ENCODE peak calls at places on chromosomes 5 and 9, in ten cellular contexts. One of them, this sample, is unnamed.

GRCh38 chr5:111163000-111163399 is 61.2 kb upstream of the CAMK4 start:
- DNase-seq in naive thymus-derived CD4-positive, alpha-beta T cell: no peak
- DNase-seq in tibial nerve: no peak
- DNase-seq in HL-60: no peak
- DNase-seq in HCT116: no peak
- DNase-seq in NAMALWA: no peak
- DNase-seq in activated T-helper 9 cell treated with anti-CD3 and anti-CD28 coated beads, Interleukin-2, amount 50 U/mL, for 16 hours: no peak
- DNase-seq in stimulated activated naive CD8-positive, alpha-beta T cell treated with anti-CD3 and anti-CD28 coated beads, Interleukin-15, amount 100 ng/mL, for 72 hours: no peak
- DNase-seq in NB4: no peak
- DNase-seq in islet precursor cell: no peak
- DNase-seq in this sample: no peak

GRCh38 chr5:31464081-31464480 is 67.8 kb downstream of the DROSHA start:
- DNase-seq in islet precursor cell: no peak
- DNase-seq in HCT116: no peak
- DNase-seq in tibial nerve: no peak
- DNase-seq in activated T-helper 9 cell treated with anti-CD3 and anti-CD28 coated beads, Interleukin-2, amount 50 U/mL, for 16 hours: no peak
- DNase-seq in NAMALWA: no peak
- DNase-seq in HL-60: no peak
- DNase-seq in naive thymus-derived CD4-positive, alpha-beta T cell: no peak
- DNase-seq in stimulated activated naive CD8-positive, alpha-beta T cell treated with anti-CD3 and anti-CD28 coated beads, Interleukin-15, amount 100 ng/mL, for 72 hours: no peak
- DNase-seq in NB4: no peak
- DNase-seq in this sample: no peak

GRCh38 chr5:32526815-32527214 is 58.5 kb upstream of the SUB1 start:
- DNase-seq in NB4: no peak
- DNase-seq in NAMALWA: no peak
- DNase-seq in islet precursor cell: no peak
- DNase-seq in stimulated activated naive CD8-positive, alpha-beta T cell treated with anti-CD3 and anti-CD28 coated beads, Interleukin-15, amount 100 ng/mL, for 72 hours: no peak
- DNase-seq in HCT116: no peak
- DNase-seq in tibial nerve: no peak
- DNase-seq in HL-60: no peak
- DNase-seq in naive thymus-derived CD4-positive, alpha-beta T cell: no peak
- DNase-seq in activated T-helper 9 cell treated with anti-CD3 and anti-CD28 coated beads, Interleukin-2, amount 50 U/mL, for 16 hours: no peak
- DNase-seq in this sample: no peak

GRCh38 chr5:132103969-132104391 is 30.4 kb downstream of the CSF2 start:
- DNase-seq in islet precursor cell: no peak
- DNase-seq in activated T-helper 9 cell treated with anti-CD3 and anti-CD28 coated beads, Interleukin-2, amount 50 U/mL, for 16 hours: no peak
- DNase-seq in NAMALWA: no peak
- DNase-seq in NB4: no peak
- DNase-seq in HCT116: no peak
- DNase-seq in HL-60: no peak
- DNase-seq in stimulated activated naive CD8-positive, alpha-beta T cell treated with anti-CD3 and anti-CD28 coated beads, Interleukin-15, amount 100 ng/mL, for 72 hours: no peak
- DNase-seq in tibial nerve: no peak
- DNase-seq in naive thymus-derived CD4-positive, alpha-beta T cell: no peak
- DNase-seq in this sample: no peak

GRCh38 chr9:16337322-16338029 is 533.0 kb downstream of the BNC2 start:
- DNase-seq in NAMALWA: no peak
- DNase-seq in stimulated activated naive CD8-positive, alpha-beta T cell treated with anti-CD3 and anti-CD28 coated beads, Interleukin-15, amount 100 ng/mL, for 72 hours: no peak
- DNase-seq in islet precursor cell: peak
- DNase-seq in HL-60: no peak
- DNase-seq in activated T-helper 9 cell treated with anti-CD3 and anti-CD28 coated beads, Interleukin-2, amount 50 U/mL, for 16 hours: no peak
- DNase-seq in NB4: no peak
- DNase-seq in naive thymus-derived CD4-positive, alpha-beta T cell: no peak
- DNase-seq in tibial nerve: no peak
- DNase-seq in HCT116: peak
- DNase-seq in this sample: no peak

GRCh38 chr9:105877719-105878118 is 183.4 kb downstream of the TMEM38B start:
- DNase-seq in HL-60: no peak
- DNase-seq in stimulated activated naive CD8-positive, alpha-beta T cell treated with anti-CD3 and anti-CD28 coated beads, Interleukin-15, amount 100 ng/mL, for 72 hours: no peak
- DNase-seq in NB4: peak
- DNase-seq in tibial nerve: no peak
- DNase-seq in naive thymus-derived CD4-positive, alpha-beta T cell: no peak
- DNase-seq in activated T-helper 9 cell treated with anti-CD3 and anti-CD28 coated beads, Interleukin-2, amount 50 U/mL, for 16 hours: no peak
- DNase-seq in HCT116: no peak
- DNase-seq in NAMALWA: no peak
- DNase-seq in islet precursor cell: no peak
- DNase-seq in this sample: no peak

GRCh38 chr5:76626738-76627137 is 3.5 kb upstream of the F2RL2 start:
- DNase-seq in activated T-helper 9 cell treated with anti-CD3 and anti-CD28 coated beads, Interleukin-2, amount 50 U/mL, for 16 hours: no peak
- DNase-seq in HCT116: no peak
- DNase-seq in NB4: peak
- DNase-seq in tibial nerve: no peak
- DNase-seq in stimulated activated naive CD8-positive, alpha-beta T cell treated with anti-CD3 and anti-CD28 coated beads, Interleukin-15, amount 100 ng/mL, for 72 hours: no peak
- DNase-seq in HL-60: peak
- DNase-seq in islet precursor cell: no peak
- DNase-seq in NAMALWA: no peak
- DNase-seq in naive thymus-derived CD4-positive, alpha-beta T cell: no peak
- DNase-seq in this sample: no peak

GRCh38 chr5:167442922-167443321 is 848.5 kb upstream of the WWC1 start:
- DNase-seq in NAMALWA: no peak
- DNase-seq in islet precursor cell: no peak
- DNase-seq in HL-60: no peak
- DNase-seq in NB4: no peak
- DNase-seq in tibial nerve: no peak
- DNase-seq in HCT116: no peak
- DNase-seq in activated T-helper 9 cell treated with anti-CD3 and anti-CD28 coated beads, Interleukin-2, amount 50 U/mL, for 16 hours: no peak
- DNase-seq in stimulated activated naive CD8-positive, alpha-beta T cell treated with anti-CD3 and anti-CD28 coated beads, Interleukin-15, amount 100 ng/mL, for 72 hours: no peak
- DNase-seq in naive thymus-derived CD4-positive, alpha-beta T cell: no peak
- DNase-seq in this sample: no peak

GRCh38 chr9:6605202-6605601 is 40.3 kb downstream of the GLDC start:
- DNase-seq in tibial nerve: no peak
- DNase-seq in stimulated activated naive CD8-positive, alpha-beta T cell treated with anti-CD3 and anti-CD28 coated beads, Interleukin-15, amount 100 ng/mL, for 72 hours: no peak
- DNase-seq in islet precursor cell: no peak
- DNase-seq in naive thymus-derived CD4-positive, alpha-beta T cell: no peak
- DNase-seq in NB4: peak
- DNase-seq in NAMALWA: no peak
- DNase-seq in HCT116: no peak
- DNase-seq in activated T-helper 9 cell treated with anti-CD3 and anti-CD28 coated beads, Interleukin-2, amount 50 U/mL, for 16 hours: no peak
- DNase-seq in HL-60: no peak
- DNase-seq in this sample: no peak

GRCh38 chr5:1416856-1417469 is 28.3 kb downstream of the SLC6A3 start:
- DNase-seq in islet precursor cell: no peak
- DNase-seq in naive thymus-derived CD4-positive, alpha-beta T cell: no peak
- DNase-seq in activated T-helper 9 cell treated with anti-CD3 and anti-CD28 coated beads, Interleukin-2, amount 50 U/mL, for 16 hours: no peak
- DNase-seq in NB4: no peak
- DNase-seq in HL-60: no peak
- DNase-seq in tibial nerve: no peak
- DNase-seq in HCT116: no peak
- DNase-seq in NAMALWA: no peak
- DNase-seq in stimulated activated naive CD8-positive, alpha-beta T cell treated with anti-CD3 and anti-CD28 coated beads, Interleukin-15, amount 100 ng/mL, for 72 hours: no peak
- DNase-seq in this sample: peak

GRCh38 chr5:11584008-11584407 is 320.2 kb downstream of the CTNND2 start:
- DNase-seq in HCT116: no peak
- DNase-seq in NB4: no peak
- DNase-seq in islet precursor cell: no peak
- DNase-seq in HL-60: no peak
- DNase-seq in stimulated activated naive CD8-positive, alpha-beta T cell treated with anti-CD3 and anti-CD28 coated beads, Interleukin-15, amount 100 ng/mL, for 72 hours: no peak
- DNase-seq in tibial nerve: no peak
- DNase-seq in activated T-helper 9 cell treated with anti-CD3 and anti-CD28 coated beads, Interleukin-2, amount 50 U/mL, for 16 hours: no peak
- DNase-seq in naive thymus-derived CD4-positive, alpha-beta T cell: no peak
- DNase-seq in NAMALWA: no peak
- DNase-seq in this sample: no peak

GRCh38 chr5:35129276-35129675 is 81.5 kb upstream of the AGXT2 start:
- DNase-seq in HL-60: no peak
- DNase-seq in naive thymus-derived CD4-positive, alpha-beta T cell: no peak
- DNase-seq in activated T-helper 9 cell treated with anti-CD3 and anti-CD28 coated beads, Interleukin-2, amount 50 U/mL, for 16 hours: no peak
- DNase-seq in tibial nerve: no peak
- DNase-seq in HCT116: no peak
- DNase-seq in NAMALWA: no peak
- DNase-seq in NB4: no peak
- DNase-seq in stimulated activated naive CD8-positive, alpha-beta T cell treated with anti-CD3 and anti-CD28 coated beads, Interleukin-15, amount 100 ng/mL, for 72 hours: no peak
- DNase-seq in islet precursor cell: no peak
- DNase-seq in this sample: no peak

GRCh38 chr9:113593682-113594281 is 130.3 kb downstream of the RGS3 start:
- DNase-seq in activated T-helper 9 cell treated with anti-CD3 and anti-CD28 coated beads, Interleukin-2, amount 50 U/mL, for 16 hours: no peak
- DNase-seq in HCT116: peak
- DNase-seq in naive thymus-derived CD4-positive, alpha-beta T cell: no peak
- DNase-seq in NB4: peak
- DNase-seq in HL-60: no peak
- DNase-seq in NAMALWA: peak
- DNase-seq in tibial nerve: peak
- DNase-seq in islet precursor cell: peak
- DNase-seq in stimulated activated naive CD8-positive, alpha-beta T cell treated with anti-CD3 and anti-CD28 coated beads, Interleukin-15, amount 100 ng/mL, for 72 hours: no peak
- DNase-seq in this sample: no peak

GRCh38 chr5:178441486-178442270 is 148.5 kb downstream of the COL23A1 start:
- DNase-seq in HCT116: no peak
- DNase-seq in NAMALWA: no peak
- DNase-seq in tibial nerve: no peak
- DNase-seq in NB4: no peak
- DNase-seq in HL-60: no peak
- DNase-seq in naive thymus-derived CD4-positive, alpha-beta T cell: no peak
- DNase-seq in islet precursor cell: no peak
- DNase-seq in stimulated activated naive CD8-positive, alpha-beta T cell treated with anti-CD3 and anti-CD28 coated beads, Interleukin-15, amount 100 ng/mL, for 72 hours: no peak
- DNase-seq in activated T-helper 9 cell treated with anti-CD3 and anti-CD28 coated beads, Interleukin-2, amount 50 U/mL, for 16 hours: no peak
- DNase-seq in this sample: peak

GRCh38 chr5:73596705-73597328 is 29.2 kb upstream of the ARHGEF28 start:
- DNase-seq in stimulated activated naive CD8-positive, alpha-beta T cell treated with anti-CD3 and anti-CD28 coated beads, Interleukin-15, amount 100 ng/mL, for 72 hours: no peak
- DNase-seq in activated T-helper 9 cell treated with anti-CD3 and anti-CD28 coated beads, Interleukin-2, amount 50 U/mL, for 16 hours: no peak
- DNase-seq in naive thymus-derived CD4-positive, alpha-beta T cell: no peak
- DNase-seq in islet precursor cell: no peak
- DNase-seq in HCT116: peak
- DNase-seq in NB4: peak
- DNase-seq in tibial nerve: no peak
- DNase-seq in NAMALWA: peak
- DNase-seq in HL-60: peak
- DNase-seq in this sample: no peak

GRCh38 chr5:1004598-1005361 is 3.8 kb upstream of the NKD2 start:
- DNase-seq in activated T-helper 9 cell treated with anti-CD3 and anti-CD28 coated beads, Interleukin-2, amount 50 U/mL, for 16 hours: peak
- DNase-seq in naive thymus-derived CD4-positive, alpha-beta T cell: peak
- DNase-seq in NB4: peak
- DNase-seq in HL-60: peak
- DNase-seq in islet precursor cell: peak
- DNase-seq in NAMALWA: no peak
- DNase-seq in stimulated activated naive CD8-positive, alpha-beta T cell treated with anti-CD3 and anti-CD28 coated beads, Interleukin-15, amount 100 ng/mL, for 72 hours: peak
- DNase-seq in HCT116: no peak
- DNase-seq in tibial nerve: peak
- DNase-seq in this sample: peak

GRCh38 chr5:97164846-97165245 is 18.2 kb downstream of the RIOK2 start:
- DNase-seq in activated T-helper 9 cell treated with anti-CD3 and anti-CD28 coated beads, Interleukin-2, amount 50 U/mL, for 16 hours: no peak
- DNase-seq in naive thymus-derived CD4-positive, alpha-beta T cell: no peak
- DNase-seq in NAMALWA: no peak
- DNase-seq in NB4: no peak
- DNase-seq in stimulated activated naive CD8-positive, alpha-beta T cell treated with anti-CD3 and anti-CD28 coated beads, Interleukin-15, amount 100 ng/mL, for 72 hours: no peak
- DNase-seq in islet precursor cell: no peak
- DNase-seq in tibial nerve: no peak
- DNase-seq in HL-60: no peak
- DNase-seq in HCT116: no peak
- DNase-seq in this sample: no peak

GRCh38 chr9:28059192-28059591 is 485.9 kb upstream of the C9orf72 start:
- DNase-seq in NB4: no peak
- DNase-seq in stimulated activated naive CD8-positive, alpha-beta T cell treated with anti-CD3 and anti-CD28 coated beads, Interleukin-15, amount 100 ng/mL, for 72 hours: no peak
- DNase-seq in islet precursor cell: no peak
- DNase-seq in naive thymus-derived CD4-positive, alpha-beta T cell: no peak
- DNase-seq in tibial nerve: no peak
- DNase-seq in activated T-helper 9 cell treated with anti-CD3 and anti-CD28 coated beads, Interleukin-2, amount 50 U/mL, for 16 hours: no peak
- DNase-seq in HL-60: no peak
- DNase-seq in HCT116: no peak
- DNase-seq in NAMALWA: no peak
- DNase-seq in this sample: no peak

GRCh38 chr9:121349009-121349408 is 21.0 kb downstream of the STOM start:
- DNase-seq in activated T-helper 9 cell treated with anti-CD3 and anti-CD28 coated beads, Interleukin-2, amount 50 U/mL, for 16 hours: no peak
- DNase-seq in HCT116: no peak
- DNase-seq in stimulated activated naive CD8-positive, alpha-beta T cell treated with anti-CD3 and anti-CD28 coated beads, Interleukin-15, amount 100 ng/mL, for 72 hours: no peak
- DNase-seq in NB4: no peak
- DNase-seq in HL-60: no peak
- DNase-seq in islet precursor cell: no peak
- DNase-seq in tibial nerve: no peak
- DNase-seq in NAMALWA: no peak
- DNase-seq in naive thymus-derived CD4-positive, alpha-beta T cell: no peak
- DNase-seq in this sample: no peak

GRCh38 chr9:115691686-115692085 is 461.9 kb upstream of the PAPPA start:
- DNase-seq in NAMALWA: no peak
- DNase-seq in HCT116: no peak
- DNase-seq in HL-60: no peak
- DNase-seq in tibial nerve: no peak
- DNase-seq in naive thymus-derived CD4-positive, alpha-beta T cell: no peak
- DNase-seq in islet precursor cell: no peak
- DNase-seq in stimulated activated naive CD8-positive, alpha-beta T cell treated with anti-CD3 and anti-CD28 coated beads, Interleukin-15, amount 100 ng/mL, for 72 hours: no peak
- DNase-seq in NB4: no peak
- DNase-seq in activated T-helper 9 cell treated with anti-CD3 and anti-CD28 coated beads, Interleukin-2, amount 50 U/mL, for 16 hours: no peak
- DNase-seq in this sample: no peak

GRCh38 chr9:93903886-93904648 is 51.1 kb downstream of the BARX1 start:
- DNase-seq in islet precursor cell: no peak
- DNase-seq in HL-60: no peak
- DNase-seq in NB4: no peak
- DNase-seq in tibial nerve: no peak
- DNase-seq in HCT116: no peak
- DNase-seq in activated T-helper 9 cell treated with anti-CD3 and anti-CD28 coated beads, Interleukin-2, amount 50 U/mL, for 16 hours: no peak
- DNase-seq in stimulated activated naive CD8-positive, alpha-beta T cell treated with anti-CD3 and anti-CD28 coated beads, Interleukin-15, amount 100 ng/mL, for 72 hours: no peak
- DNase-seq in naive thymus-derived CD4-positive, alpha-beta T cell: no peak
- DNase-seq in NAMALWA: no peak
- DNase-seq in this sample: peak

GRCh38 chr5:127031147-127031862 is 947 bp upstream of the MARCHF3 start:
- DNase-seq in HCT116: no peak
- DNase-seq in stimulated activated naive CD8-positive, alpha-beta T cell treated with anti-CD3 and anti-CD28 coated beads, Interleukin-15, amount 100 ng/mL, for 72 hours: peak
- DNase-seq in NAMALWA: no peak
- DNase-seq in HL-60: peak
- DNase-seq in islet precursor cell: no peak
- DNase-seq in NB4: peak
- DNase-seq in naive thymus-derived CD4-positive, alpha-beta T cell: no peak
- DNase-seq in tibial nerve: no peak
- DNase-seq in activated T-helper 9 cell treated with anti-CD3 and anti-CD28 coated beads, Interleukin-2, amount 50 U/mL, for 16 hours: peak
- DNase-seq in this sample: no peak

GRCh38 chr9:86836797-86837196 is 110.5 kb downstream of the GAS1 start:
- DNase-seq in NAMALWA: no peak
- DNase-seq in naive thymus-derived CD4-positive, alpha-beta T cell: no peak
- DNase-seq in tibial nerve: no peak
- DNase-seq in activated T-helper 9 cell treated with anti-CD3 and anti-CD28 coated beads, Interleukin-2, amount 50 U/mL, for 16 hours: no peak
- DNase-seq in HCT116: no peak
- DNase-seq in NB4: peak
- DNase-seq in stimulated activated naive CD8-positive, alpha-beta T cell treated with anti-CD3 and anti-CD28 coated beads, Interleukin-15, amount 100 ng/mL, for 72 hours: no peak
- DNase-seq in islet precursor cell: no peak
- DNase-seq in HL-60: no peak
- DNase-seq in this sample: no peak

GRCh38 chr5:68424799-68425537 is 209.4 kb downstream of the PIK3R1 start:
- DNase-seq in NB4: peak
- DNase-seq in islet precursor cell: peak
- DNase-seq in NAMALWA: no peak
- DNase-seq in tibial nerve: no peak
- DNase-seq in naive thymus-derived CD4-positive, alpha-beta T cell: peak
- DNase-seq in HL-60: peak
- DNase-seq in activated T-helper 9 cell treated with anti-CD3 and anti-CD28 coated beads, Interleukin-2, amount 50 U/mL, for 16 hours: no peak
- DNase-seq in stimulated activated naive CD8-positive, alpha-beta T cell treated with anti-CD3 and anti-CD28 coated beads, Interleukin-15, amount 100 ng/mL, for 72 hours: peak
- DNase-seq in HCT116: peak
- DNase-seq in this sample: no peak

This sample was measured in CD14-positive monocyte.